ENCODE peak calls at places on chromosomes 12 and 14, in six cellular contexts. U is cardiac muscle cell, Z is bronchial epithelial cell, J is lung, O is adrenal gland, N is thyroid gland. B is an unnamed sample.

GRCh38 chr14:54135804-54136280 is 179.2 kb upstream of the BMP4 start:
- DNase-seq in N (no peak), U (peak), O (no peak), J (no peak), Z (no peak), B (no peak)

GRCh38 chr14:103033744-103034143 is 23.6 kb downstream of the CDC42BPB start:
- DNase-seq in U (no peak), Z (no peak), N (no peak), O (no peak), J (no peak), B (no peak)

GRCh38 chr14:100410056-100410565 is 87.0 kb downstream of the SLC25A47 start:
- DNase-seq in O (no peak), U (peak), Z (peak), J (no peak), N (no peak), B (peak)

GRCh38 chr14:104296388-104297312 is 158.3 kb downstream of the KIF26A start:
- DNase-seq in J (no peak), N (no peak), Z (no peak), O (no peak), U (peak), B (no peak)

GRCh38 chr12:81086342-81086741 is 8.5 kb downstream of the ACSS3 start:
- DNase-seq in Z (peak), N (peak), U (peak), O (peak), J (no peak), B (no peak)

GRCh38 chr14:89030921-89031320 is 206.5 kb downstream of the TTC8 start:
- DNase-seq in O (no peak), N (no peak), J (no peak), Z (no peak), U (no peak), B (no peak)

GRCh38 chr14:65502676-65503124 is 90.2 kb downstream of the FUT8 start:
- DNase-seq in N (peak), Z (peak), U (peak), J (no peak), O (no peak), B (peak)

GRCh38 chr12:120254809-120255208 is 10.7 kb downstream of the PXN start:
- DNase-seq in Z (no peak), J (no peak), U (no peak), O (no peak), N (no peak), B (no peak)

GRCh38 chr14:104135904-104136471 is 2.4 kb upstream of the KIF26A start:
- DNase-seq in J (no peak), U (no peak), N (peak), O (no peak), Z (no peak), B (no peak)

GRCh38 chr12:50059440-50060119 is 2.2 kb downstream of the ASIC1 start:
- DNase-seq in J (no peak), N (no peak), Z (no peak), U (no peak), O (no peak), B (no peak)

GRCh38 chr14:105029402-105029801 is 8.5 kb upstream of the CDCA4 start:
- DNase-seq in U (no peak), Z (no peak), J (no peak), O (no peak), N (no peak), B (no peak)

GRCh38 chr12:118064608-118065007 is 3.6 kb upstream of the WSB2 start:
- DNase-seq in O (no peak), J (no peak), N (no peak), U (no peak), Z (no peak), B (no peak)

GRCh38 chr12:111819191-111820158 is 22.6 kb upstream of the MAPKAPK5 start:
- DNase-seq in U (no peak), J (no peak), Z (peak), O (no peak), N (no peak), B (no peak)

GRCh38 chr12:45296046-45296586 is 80.2 kb downstream of the ANO6 start:
- DNase-seq in U (peak), N (no peak), O (no peak), J (no peak), Z (no peak), B (no peak)
- H3K4me3 ChIP-seq in U (no peak), N (no peak), O (no peak), J (no peak), Z (no peak), B (no peak)

GRCh38 chr14:75285331-75285730 is 6.7 kb downstream of the FOS start:
- DNase-seq in O (no peak), J (no peak), Z (no peak), U (no peak), N (no peak), B (no peak)

GRCh38 chr14:75281691-75282000 is 3.0 kb downstream of the FOS start:
- DNase-seq in U (peak), O (no peak), J (no peak), Z (peak), N (no peak), B (no peak)

GRCh38 chr14:75282166-75282547 is 3.5 kb downstream of the FOS start:
- DNase-seq in N (no peak), O (no peak), Z (peak), J (no peak), U (peak), B (no peak)

GRCh38 chr14:75283884-75284563 is 5.4 kb downstream of the FOS start:
- DNase-seq in Z (peak), N (no peak), J (no peak), U (peak), O (peak), B (no peak)

DNA sequence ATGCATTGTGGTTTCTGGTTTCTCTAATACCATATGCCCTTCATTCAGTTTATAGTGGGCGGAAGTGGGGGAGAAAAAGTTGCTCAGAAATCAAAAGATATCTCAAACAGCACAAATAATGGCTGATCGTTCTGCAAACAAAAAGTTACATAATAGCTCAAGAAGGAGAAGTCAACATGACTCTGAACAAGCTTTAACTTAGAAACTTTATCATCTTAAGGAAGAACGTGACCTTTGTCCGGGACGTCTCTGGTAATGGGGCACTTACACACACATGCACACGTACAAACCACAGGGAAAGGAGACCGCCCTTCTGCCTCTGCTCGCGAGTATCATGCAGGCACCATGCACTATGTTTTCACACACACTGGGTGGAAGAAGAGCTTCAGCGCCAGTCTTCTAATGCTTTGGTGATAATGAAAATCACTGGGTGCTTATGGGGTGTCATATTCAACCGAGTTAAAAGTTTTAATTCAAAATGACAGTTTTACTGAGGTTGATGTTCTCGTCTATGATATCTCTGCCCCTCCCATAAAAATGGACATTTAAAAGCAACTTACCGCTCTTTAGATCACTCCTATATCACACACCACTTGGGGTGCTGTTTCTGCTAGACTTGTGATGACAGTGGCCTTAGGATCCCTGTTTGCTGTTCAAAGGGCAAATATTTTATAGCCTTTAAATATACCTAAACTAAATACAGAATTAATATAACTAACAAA is 4.7 kb downstream of the FOS start:
- DNase-seq in O (peak), U (peak), J (no peak), N (no peak), Z (peak), B (no peak)
- TF ChIP-seq CTCF in O (no peak), U (peak), J (no peak), N (no peak), Z (peak), B (no peak)

DNA sequence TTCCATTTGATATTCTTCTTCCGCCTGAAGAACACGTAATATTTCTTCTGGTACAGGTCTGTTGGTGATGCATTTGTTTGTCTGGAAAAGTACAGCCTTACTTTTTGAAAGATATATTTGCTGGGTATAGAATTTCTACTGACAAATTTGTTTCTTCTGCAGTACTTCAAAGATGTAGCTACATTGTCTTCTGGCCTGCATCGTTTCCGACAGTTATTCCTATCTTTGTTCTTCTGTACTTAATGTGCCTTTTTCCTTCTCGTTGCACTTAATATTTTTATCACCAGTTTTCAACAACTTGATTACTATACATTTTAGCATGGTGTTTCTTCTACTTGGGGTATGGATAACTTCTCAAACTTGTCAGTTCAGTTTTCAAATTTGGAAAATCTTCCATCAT is 47.1 kb downstream of the SENP1 start:
- DNase-seq in J (no peak), O (no peak), N (no peak), Z (no peak), U (no peak), B (no peak)
- H3K4me3 ChIP-seq in J (no peak), O (no peak), N (no peak), Z (no peak), U (no peak), B (no peak)

GRCh38 chr12:32917094-32917611 is 20.6 kb upstream of the PKP2 start:
- DNase-seq in N (no peak), Z (peak), U (peak), O (no peak), J (no peak), B (no peak)

GRCh38 chr12:32918890-32919791 is 22.6 kb upstream of the PKP2 start:
- DNase-seq in O (no peak), Z (peak), N (peak), J (no peak), U (peak), B (no peak)

GRCh38 chr12:32922546-32923297 is 26.1 kb upstream of the PKP2 start:
- DNase-seq in N (no peak), O (no peak), U (no peak), Z (peak), J (no peak), B (no peak)

GRCh38 chr12:32921397-32921796 is 24.8 kb upstream of the PKP2 start:
- DNase-seq in O (no peak), N (no peak), U (peak), J (no peak), Z (peak), B (no peak)

DNA sequence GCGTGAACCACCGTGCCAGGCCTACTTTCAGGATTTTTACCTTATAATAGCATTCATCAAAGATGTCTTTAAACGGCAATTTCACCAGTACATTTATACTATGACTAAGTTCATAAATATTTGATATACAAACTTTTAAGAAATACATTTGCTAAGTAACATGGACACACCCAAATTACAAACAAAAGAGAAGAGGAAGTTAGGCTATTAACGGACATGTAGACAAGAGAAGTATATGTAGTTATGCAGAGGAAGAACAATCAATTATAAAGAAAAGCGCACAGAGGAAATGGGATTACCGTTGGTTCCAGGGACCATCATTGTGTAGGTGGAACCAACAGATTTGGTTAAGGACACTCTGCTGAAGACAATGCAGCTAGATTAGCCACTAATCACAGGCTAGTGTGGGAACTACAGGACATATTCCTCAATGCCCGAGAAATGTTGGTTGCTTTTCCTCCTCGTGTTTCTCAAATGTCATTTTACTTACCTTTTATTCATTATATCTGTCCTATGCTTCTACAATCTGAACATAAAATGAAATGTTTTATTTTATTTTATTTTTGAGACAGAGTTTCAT is 24.0 kb upstream of the PKP2 start:
- DNase-seq in J (no peak), Z (peak), N (no peak), O (no peak), U (no peak), B (no peak)
- TF ChIP-seq CTCF in J (no peak), Z (no peak), N (no peak), O (no peak), U (no peak), B (no peak)

GRCh38 chr12:32499048-32499447 is 99.7 kb downstream of the FGD4 start:
- DNase-seq in U (no peak), O (no peak), J (no peak), N (no peak), Z (no peak), B (no peak)

GRCh38 chr12:32504626-32505025 is 105.3 kb downstream of the FGD4 start:
- DNase-seq in U (no peak), N (no peak), Z (peak), O (no peak), J (no peak), B (no peak)

GRCh38 chr12:32502693-32503510 is 103.5 kb downstream of the FGD4 start:
- DNase-seq in N (peak), O (peak), Z (peak), U (peak), J (peak), B (peak)

GRCh38 chr12:32505067-32505466 is 105.7 kb downstream of the FGD4 start:
- DNase-seq in O (no peak), U (no peak), N (no peak), Z (peak), J (no peak), B (no peak)

DNA sequence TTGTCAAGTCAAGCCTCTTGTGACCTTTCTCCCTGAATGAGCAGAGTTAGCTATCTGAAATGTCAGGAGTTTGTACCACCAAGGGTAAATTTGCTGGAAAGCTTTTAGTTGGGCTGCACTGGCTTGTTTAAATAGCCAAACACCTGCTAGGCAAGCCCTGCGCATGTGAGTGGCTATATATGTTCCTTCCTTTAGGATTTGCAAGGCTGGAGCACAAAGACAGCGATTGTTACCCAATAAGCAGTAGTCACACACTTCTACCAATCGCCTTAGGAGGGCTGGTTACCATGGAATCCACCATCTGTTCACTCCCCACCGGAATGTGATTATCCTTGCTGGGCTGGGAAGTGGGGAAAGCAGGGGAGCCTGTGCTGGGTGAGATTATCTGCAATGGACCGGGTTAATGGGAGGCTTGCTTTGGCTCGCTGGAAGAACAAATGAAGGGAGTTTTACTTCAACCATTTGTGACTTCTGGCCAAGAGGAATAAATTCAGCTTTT is 102.5 kb downstream of the FGD4 start:
- DNase-seq in N (peak), O (peak), J (no peak), Z (peak), U (peak), B (no peak)
- H3K4me3 ChIP-seq in N (no peak), O (peak), J (no peak), Z (no peak), U (peak), B (no peak)

DNA sequence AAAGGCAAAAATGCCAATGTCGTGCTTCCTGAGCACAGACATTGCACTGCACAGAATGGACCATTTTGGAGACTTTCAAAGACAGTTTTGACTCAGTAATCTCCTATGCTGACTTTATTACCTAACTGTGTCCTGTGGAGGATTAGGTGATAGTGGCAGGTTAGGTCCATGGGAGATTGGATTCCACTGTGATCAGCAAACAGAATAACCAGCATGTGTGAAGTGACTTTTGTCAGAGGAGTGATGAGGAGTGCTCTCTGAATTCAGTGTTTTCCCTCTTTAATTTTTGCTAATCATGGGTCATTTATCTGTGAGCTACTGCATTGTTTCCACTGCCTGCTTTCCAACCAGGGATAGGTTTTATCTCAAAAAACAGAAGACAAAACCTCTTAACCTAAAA is 662.5 kb downstream of the DIO2 start:
- DNase-seq in J (no peak), Z (no peak), N (no peak), U (no peak), O (no peak), B (no peak)
- TF ChIP-seq CTCF in J (no peak), Z (no peak), N (no peak), U (no peak), O (no peak), B (no peak)

DNA sequence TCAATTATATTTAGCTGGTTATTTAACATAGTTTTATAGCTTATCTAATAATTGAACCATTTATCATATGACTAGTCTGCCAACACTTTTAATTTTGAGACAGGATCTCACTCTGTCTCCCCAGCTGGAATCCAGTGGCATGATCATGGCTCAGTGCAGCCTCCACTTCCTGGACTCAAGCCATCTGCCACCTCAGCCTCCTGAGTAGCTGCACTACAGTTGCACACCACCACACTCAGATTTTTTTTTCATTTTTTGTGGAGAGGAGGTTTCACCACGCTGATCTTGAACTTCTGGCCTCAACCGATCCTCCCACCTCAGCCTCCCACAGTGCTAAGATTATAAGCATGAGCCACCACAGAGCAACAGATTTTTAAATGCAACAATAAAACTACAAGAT is 151.4 kb upstream of the MDGA2 start:
- DNase-seq in O (no peak), N (no peak), J (no peak), U (no peak), Z (no peak), B (no peak)
- H3K4me3 ChIP-seq in O (no peak), N (no peak), J (no peak), U (no peak), Z (no peak), B (no peak)

GRCh38 chr14:43503508-43503907 is 1003.6 kb downstream of the FSCB start:
- DNase-seq in O (no peak), Z (no peak), N (no peak), J (no peak), U (no peak), B (no peak)
- TF ChIP-seq CTCF in O (peak), Z (no peak), N (no peak), J (no peak), U (no peak), B (no peak)

B was measured in AG04449.